ENCODE peak calls at places on chromosomes 3 and 15, in nine cellular contexts. I is GM03348, A is ACHN, T is tibial nerve, R is GM23248, E is NCI-H146, M is AG08396, C is AG20443, P is nucleus accumbens. G is an unnamed sample.

GRCh38 chr3:151008699-151009098 is 36.2 kb upstream of the CLRN1 start:
- DNase-seq in A (no peak), P (no peak), T (no peak), E (peak), I (peak), M (peak), C (peak), R (peak), G (no peak)

GRCh38 chr3:172219750-172220149 is 180.4 kb downstream of the FNDC3B start:
- DNase-seq in M (no peak), P (no peak), A (no peak), I (no peak), C (no peak), T (no peak), E (no peak), R (no peak), G (no peak)

GRCh38 chr15:81126887-81127286 is 7.2 kb upstream of the CFAP161 start:
- DNase-seq in T (no peak), C (no peak), P (no peak), R (no peak), M (no peak), I (no peak), E (no peak), A (no peak), G (no peak)

GRCh38 chr3:73140772-73141434 is 79.4 kb downstream of the EBLN2 start:
- DNase-seq in T (peak), E (no peak), I (no peak), C (no peak), R (no peak), M (no peak), A (no peak), P (no peak), G (no peak)

GRCh38 chr3:99313481-99313880 is 324.9 kb upstream of the COL8A1 start:
- DNase-seq in A (no peak), T (no peak), C (no peak), P (no peak), R (no peak), E (no peak), M (no peak), I (no peak), G (no peak)

GRCh38 chr3:66403268-66403990 is 97.4 kb downstream of the LRIG1 start:
- DNase-seq in A (no peak), M (peak), C (peak), R (peak), T (no peak), I (no peak), P (no peak), E (no peak), G (no peak)

GRCh38 chr3:8903191-8903590 is 60.1 kb downstream of the RAD18 start:
- DNase-seq in I (no peak), C (no peak), T (no peak), P (no peak), E (no peak), A (no peak), R (no peak), M (no peak), G (no peak)

GRCh38 chr15:40334941-40335795 is 5.6 kb downstream of the CCDC9B start:
- DNase-seq in T (no peak), P (no peak), E (no peak), M (no peak), I (no peak), R (no peak), A (no peak), C (no peak), G (no peak)

GRCh38 chr3:63763156-63763555 is 55.9 kb upstream of the C3orf49 start:
- DNase-seq in M (peak), E (no peak), A (no peak), I (peak), R (peak), C (peak), T (no peak), P (no peak), G (no peak)

GRCh38 chr3:49812916-49813496 is 747 bp downstream of the UBA7 start:
- DNase-seq in E (no peak), C (peak), R (peak), M (peak), I (no peak), A (no peak), T (no peak), P (no peak), G (no peak)

GRCh38 chr3:73868688-73869315 is 244.1 kb upstream of the PDZRN3 start:
- DNase-seq in A (peak), E (peak), M (peak), I (peak), T (peak), R (peak), C (peak), P (peak), G (no peak)

GRCh38 chr3:136078421-136079364 is 113.2 kb downstream of the PPP2R3A start:
- DNase-seq in M (peak), I (peak), E (peak), R (peak), T (no peak), C (peak), A (peak), P (no peak), G (no peak)

GRCh38 chr3:186400677-186401076 is 38.6 kb upstream of the DGKG start:
- DNase-seq in C (no peak), A (no peak), E (no peak), I (no peak), P (no peak), R (peak), M (no peak), T (no peak), G (no peak)

GRCh38 chr3:59998040-59998439 is 948.2 kb upstream of the CFAP20DC start:
- DNase-seq in M (no peak), C (peak), P (no peak), R (no peak), A (no peak), E (peak), T (no peak), I (no peak), G (no peak)

GRCh38 chr15:94743668-94744067 is 512.3 kb downstream of the MCTP2 start:
- DNase-seq in P (no peak), R (no peak), A (no peak), T (no peak), E (no peak), M (no peak), C (no peak), I (no peak), G (no peak)

GRCh38 chr3:13002398-13003124 is 70.7 kb downstream of the IQSEC1 start:
- DNase-seq in C (no peak), T (no peak), I (no peak), E (no peak), P (no peak), R (no peak), M (no peak), A (no peak), G (no peak)

GRCh38 chr3:73766599-73767378 is 142.0 kb upstream of the PDZRN3 start:
- DNase-seq in R (peak), A (no peak), T (peak), M (peak), P (no peak), C (peak), I (peak), E (peak), G (no peak)

GRCh38 chr15:81336568-81336967 is 12.6 kb upstream of the STARD5 start:
- DNase-seq in P (no peak), C (no peak), E (no peak), T (peak), A (peak), I (peak), R (peak), M (peak), G (no peak)

GRCh38 chr3:141202682-141203081 is 28.9 kb upstream of the PXYLP1 start:
- DNase-seq in R (no peak), E (no peak), M (no peak), T (no peak), A (no peak), I (no peak), C (no peak), P (no peak), G (no peak)

GRCh38 chr3:197139586-197139985 is 110.0 kb upstream of the MELTF start:
- DNase-seq in T (no peak), C (no peak), R (no peak), I (no peak), A (no peak), P (no peak), E (no peak), M (no peak), G (no peak)

GRCh38 chr3:40019371-40019770 is 210.0 kb downstream of the MYRIP start:
- DNase-seq in A (no peak), P (no peak), C (no peak), T (no peak), I (no peak), E (no peak), M (no peak), R (no peak), G (no peak)

GRCh38 chr3:95319921-95320494 is 1257.1 kb downstream of the NSUN3 start:
- DNase-seq in M (no peak), A (no peak), T (no peak), C (no peak), I (no peak), E (no peak), P (no peak), R (no peak), G (no peak)